ENCODE peak calls at places on chromosomes 1 and 21, in ten cellular contexts. W is GM23248, D is PC-3, X is H9, G is IMR-90, S is fibroblast of lung, M is astrocyte, Q is adipocyte, U is endothelial cell of umbilical vein, R is kidney. F is an unnamed sample.
A peak's percentile ranks its signal among the peaks of the same experiment; 100 is the strongest.

GRCh38 chr1:160951443-160952128 is 3.0 kb downstream of the ITLN2 start:
- DNase-seq in M (no peak), Q (peak; percentile 60), X (peak; percentile 76), D (peak; percentile 91), U (peak; percentile 68), W (peak; percentile 67), R (no peak), S (peak; percentile 12), G (peak; percentile 41), F (peak; percentile 76)

GRCh38 chr1:177926201-177926600 is 43.7 kb downstream of the SEC16B start:
- DNase-seq in U (peak; percentile 95), R (no peak), Q (no peak), W (peak; percentile 38), D (peak; percentile 10), M (peak; percentile 26), S (peak; percentile 34), G (peak; percentile 26), X (no peak), F (no peak)

GRCh38 chr21:34836103-34836932 is 167.5 kb downstream of the CLIC6 start:
- DNase-seq in M (peak; percentile 100), W (peak; percentile 100), D (peak; percentile 99), R (peak; percentile 82), U (peak; percentile 98), X (no peak), G (peak; percentile 100), S (peak; percentile 100), Q (peak; percentile 98), F (no peak)

GRCh38 chr1:230313453-230314141 is 112.5 kb downstream of the PGBD5 start:
- DNase-seq in Q (no peak), S (no peak), M (no peak), R (no peak), W (no peak), U (no peak), X (no peak), D (no peak), G (no peak), F (no peak)

GRCh38 chr1:212934050-212934449 is 16.3 kb upstream of the VASH2 start:
- DNase-seq in X (no peak), Q (no peak), M (no peak), D (no peak), R (no peak), S (no peak), G (no peak), U (no peak), W (no peak), F (no peak)

GRCh38 chr21:45458281-45459170 is 53.6 kb downstream of the COL18A1 start:
- DNase-seq in U (no peak), D (no peak), X (no peak), R (peak; percentile 68), G (no peak), Q (no peak), W (no peak), M (no peak), S (no peak), F (no peak)

GRCh38 chr1:201789245-201789644 is 39.7 kb upstream of the IPO9 start:
- DNase-seq in D (no peak), S (no peak), U (no peak), Q (no peak), X (no peak), R (no peak), G (no peak), M (no peak), W (no peak), F (no peak)

GRCh38 chr1:169931795-169932195 is 38.1 kb upstream of the SCYL3 start:
- DNase-seq in X (no peak), M (peak; percentile 31), U (no peak), Q (peak; percentile 91), S (peak; percentile 48), D (no peak), G (peak; percentile 29), R (no peak), W (peak; percentile 24), F (no peak)

DNA sequence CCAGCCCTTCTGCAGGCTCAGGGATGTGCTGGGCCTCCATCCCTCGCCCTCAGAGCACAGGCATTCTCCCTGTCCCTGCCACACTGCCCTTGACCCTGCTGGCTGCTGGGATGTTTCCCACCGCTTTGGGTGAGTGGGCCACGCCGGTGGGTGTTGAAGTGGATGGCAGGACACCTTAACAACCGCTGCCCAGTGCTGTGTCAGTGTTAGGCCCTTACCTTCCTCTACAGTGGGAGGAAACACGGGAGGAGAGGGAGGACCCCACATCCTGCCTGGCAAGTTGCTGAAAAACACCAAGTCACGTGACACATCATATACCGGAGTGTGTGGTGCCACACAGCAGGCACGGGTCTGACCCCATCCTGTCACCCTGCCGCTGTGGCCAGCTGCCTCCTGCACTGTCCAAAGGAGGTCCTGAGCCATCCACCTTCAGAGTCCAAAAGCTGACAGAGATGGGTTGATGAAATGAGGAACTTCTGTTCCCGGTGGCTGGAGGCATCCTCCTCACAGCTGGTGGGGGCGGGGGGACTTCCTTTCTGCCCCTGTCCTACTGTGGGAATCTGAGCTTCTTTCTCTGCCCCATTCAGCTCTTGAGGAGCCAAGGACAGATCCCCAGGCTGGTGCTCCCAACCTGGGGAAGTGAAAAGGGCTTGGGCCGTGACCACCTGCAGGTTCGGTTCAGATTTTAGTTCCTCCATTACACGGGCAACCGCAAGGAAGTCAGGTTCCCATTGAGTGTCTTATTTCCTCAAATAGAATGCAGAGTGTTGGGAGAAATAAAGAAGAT is 3.2 kb upstream of the THEMIS2 start:
- DNase-seq in S (no peak), W (no peak), M (no peak), X (peak; percentile 32), U (peak; percentile 33), R (peak; percentile 78), G (no peak), D (no peak), Q (no peak), F (no peak)
- H3K9ac ChIP-seq in S (no peak overlapping the region), W (no peak overlapping the region), M (no peak overlapping the region), X (no peak overlapping the region), U (no peak overlapping the region), R (no peak overlapping the region), G (no peak overlapping the region), D (no peak overlapping the region), Q (no peak overlapping the region), F (no peak overlapping the region)

GRCh38 chr1:200379431-200379755 is 30.4 kb downstream of the ZNF281 start:
- DNase-seq in M (peak; percentile 95), D (peak; percentile 99), W (peak; percentile 91), G (peak; percentile 95), X (no peak), U (no peak), Q (peak; percentile 78), S (peak; percentile 96), R (no peak), F (no peak)

GRCh38 chr1:200376521-200376920 is 33.3 kb downstream of the ZNF281 start:
- DNase-seq in Q (peak; percentile 32), R (no peak), U (no peak), S (no peak), G (no peak), M (no peak), D (peak; percentile 58), X (no peak), W (peak; percentile 34), F (no peak)

GRCh38 chr1:200380589-200381021 is 29.2 kb downstream of the ZNF281 start:
- DNase-seq in D (no peak), X (no peak), S (no peak), W (no peak), M (no peak), U (no peak), Q (no peak), G (no peak), R (no peak), F (no peak)

GRCh38 chr1:200379940-200380588 is 29.8 kb downstream of the ZNF281 start:
- DNase-seq in S (no peak), U (no peak), Q (no peak), R (no peak), W (no peak), X (no peak), M (no peak), D (no peak), G (no peak), F (no peak)

GRCh38 chr1:200378096-200378495 is 31.7 kb downstream of the ZNF281 start:
- DNase-seq in Q (no peak), S (no peak), U (no peak), D (no peak), W (no peak), X (no peak), M (no peak), G (no peak), R (no peak), F (no peak)
- H3K9ac ChIP-seq in Q (no peak overlapping the region), S (no peak overlapping the region), U (no peak overlapping the region), D (no peak overlapping the region), W (no peak overlapping the region), X (no peak overlapping the region), M (no peak overlapping the region), G (no peak overlapping the region), R (no peak overlapping the region), F (no peak overlapping the region)

DNA sequence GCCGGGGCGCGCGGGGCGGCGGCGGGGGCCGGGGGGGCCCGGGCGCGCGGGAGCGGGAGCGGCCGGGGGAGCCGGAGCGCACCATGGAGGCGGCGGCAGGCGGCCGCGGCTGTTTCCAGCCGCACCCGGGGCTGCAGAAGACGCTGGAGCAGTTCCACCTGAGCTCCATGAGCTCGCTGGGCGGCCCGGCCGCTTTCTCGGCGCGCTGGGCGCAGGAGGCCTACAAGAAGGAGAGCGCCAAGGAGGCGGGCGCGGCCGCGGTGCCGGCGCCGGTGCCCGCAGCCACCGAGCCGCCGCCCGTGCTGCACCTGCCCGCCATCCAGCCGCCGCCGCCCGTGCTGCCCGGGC is 539 bp downstream of the SKI start:
- DNase-seq in X (no peak), W (peak; percentile 70), Q (peak; percentile 39), D (peak; percentile 42), U (no peak), G (no peak), M (no peak), R (no peak), S (no peak), F (no peak)
- H3K9ac ChIP-seq in X (peak overlapping the region; percentile 40), W (peak overlapping the region; percentile 97), Q (peak overlapping the region; percentile 90), D (peak overlapping the region; percentile 82), U (peak overlapping the region; percentile 80), G (peak overlapping the region; percentile 74), M (peak overlapping the region; percentile 88), R (peak overlapping the region; percentile 81), S (peak overlapping the region; percentile 87), F (peak overlapping the region; percentile 35)

GRCh38 chr1:154888757-154889156 is 18.7 kb upstream of the KCNN3 start:
- DNase-seq in R (no peak), D (no peak), Q (no peak), G (no peak), U (no peak), M (no peak), X (no peak), W (no peak), S (no peak), F (no peak)

GRCh38 chr1:154883919-154884867 is 14.1 kb upstream of the KCNN3 start:
- DNase-seq in G (no peak), S (no peak), Q (no peak), R (peak; percentile 42), W (no peak), X (no peak), D (no peak), M (no peak), U (peak; percentile 68), F (no peak)

GRCh38 chr1:154884868-154885706 is 15.0 kb upstream of the KCNN3 start:
- DNase-seq in M (no peak), R (no peak), W (no peak), S (no peak), U (peak; percentile 92), D (no peak), X (no peak), Q (no peak), G (no peak), F (no peak)

GRCh38 chr1:154881820-154882535 is 11.9 kb upstream of the KCNN3 start:
- DNase-seq in M (no peak), Q (no peak), G (no peak), U (no peak), R (peak; percentile 18), D (no peak), S (no peak), X (no peak), W (peak; percentile 35), F (no peak)

GRCh38 chr1:154886281-154887036 is 16.4 kb upstream of the KCNN3 start:
- DNase-seq in U (no peak), R (peak; percentile 7), W (no peak), G (no peak), Q (no peak), S (no peak), D (no peak), M (no peak), X (no peak), F (no peak)
- H3K9ac ChIP-seq in U (no peak overlapping the region), R (no peak overlapping the region), W (no peak overlapping the region), G (no peak overlapping the region), Q (no peak overlapping the region), S (no peak overlapping the region), D (no peak overlapping the region), M (no peak overlapping the region), X (no peak overlapping the region), F (no peak overlapping the region)